ENCODE peak calls at places on chromosomes 13 and 19, in six cellular contexts. S is AG04450, N is activated B cell treated with CpG ODN at 0.5 μM for 24 hours, H is type B pancreatic cell, A is OCI-LY7, V is uterus. Q is an unnamed sample.

GRCh38 chr19:3576696-3577443 is 4.1 kb downstream of the HMG20B start:
- DNase-seq in S (no peak), A (no peak), H (no peak), N (no peak), V (peak; percentile 62), Q (peak; percentile 40)

GRCh38 chr13:106348032-106348431 is 187.4 kb downstream of the EFNB2 start:
- DNase-seq in N (no peak), S (no peak), H (no peak), V (no peak), A (no peak), Q (peak; percentile 33)

GRCh38 chr13:24865158-24865557 is 101.2 kb downstream of the RNF17 start:
- DNase-seq in V (no peak), A (peak; percentile 18), H (no peak), N (no peak), S (no peak), Q (no peak)

GRCh38 chr13:28574617-28575142 is 79.8 kb upstream of the FLT1 start:
- DNase-seq in N (no peak), H (no peak), V (no peak), S (peak; percentile 94), A (peak; percentile 13), Q (peak; percentile 77)

GRCh38 chr13:104831823-104832222 is 1703.6 kb downstream of the EFNB2 start:
- DNase-seq in H (no peak), N (no peak), S (no peak), V (no peak), A (no peak), Q (no peak)

GRCh38 chr19:30755581-30755980 is 383.4 kb downstream of the ZNF536 start:
- DNase-seq in V (no peak), H (no peak), S (no peak), A (no peak), N (no peak), Q (no peak)

GRCh38 chr13:39100996-39101751 is 62.9 kb downstream of the NHLRC3 start:
- DNase-seq in S (no peak), H (no peak), N (no peak), V (no peak), A (no peak), Q (no peak)

GRCh38 chr19:32558607-32559228 is 22.3 kb upstream of the PDCD5 start:
- DNase-seq in N (no peak), S (no peak), H (no peak), V (no peak), A (no peak), Q (no peak)

GRCh38 chr19:49591731-49592485 is 926 bp downstream of the PRR12 start:
- DNase-seq in S (no peak), N (peak; percentile 49), H (no peak), A (peak; percentile 63), V (peak; percentile 55), Q (no peak)

GRCh38 chr13:45615501-45616101 is at the start of gene ERICH6B:
- DNase-seq in N (no peak), V (peak; percentile 17), S (no peak), H (peak; percentile 80), A (no peak), Q (no peak)

GRCh38 chr13:49561064-49561410 is 24.3 kb downstream of the RCBTB1 start:
- DNase-seq in H (no peak), V (peak; percentile 25), A (no peak), S (no peak), N (no peak), Q (no peak)

GRCh38 chr19:33392341-33393285 is 19.1 kb downstream of the CEBPG start:
- DNase-seq in A (no peak), S (no peak), H (no peak), N (no peak), V (peak; percentile 25), Q (no peak)

DNA sequence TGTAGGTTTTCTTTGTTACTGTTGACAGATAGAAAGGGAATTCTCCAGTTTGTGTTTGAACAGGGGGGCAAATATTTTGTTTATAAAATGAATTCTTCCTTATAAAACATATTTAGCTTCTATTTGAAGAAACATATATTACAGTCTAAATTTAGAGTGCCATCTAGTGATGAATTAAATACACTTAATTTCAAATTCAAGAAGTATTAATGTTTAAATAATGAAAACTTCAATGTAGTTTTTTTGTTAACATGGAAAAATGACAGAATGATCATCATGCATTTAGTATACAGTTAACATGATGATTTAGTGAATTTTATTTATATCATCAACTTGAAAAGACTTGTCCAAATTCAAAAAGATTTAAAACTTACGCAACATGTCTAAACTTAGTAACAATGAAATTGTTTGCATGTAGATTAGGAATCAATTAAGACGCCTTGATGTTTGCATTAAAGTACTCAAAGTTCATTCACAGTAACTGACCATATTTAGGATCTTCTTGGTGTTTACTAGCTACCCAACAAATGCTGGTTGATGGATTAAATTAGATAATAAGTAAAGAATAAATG is 765.9 kb upstream of the SLITRK1 start:
- DNase-seq in A (no peak), N (no peak), S (no peak), V (no peak), H (no peak), Q (no peak)
- TF ChIP-seq CTCF in A (peak; percentile 71), N (no peak), S (peak; percentile 14), V (no peak), H (peak; percentile 54), Q (no peak)

DNA sequence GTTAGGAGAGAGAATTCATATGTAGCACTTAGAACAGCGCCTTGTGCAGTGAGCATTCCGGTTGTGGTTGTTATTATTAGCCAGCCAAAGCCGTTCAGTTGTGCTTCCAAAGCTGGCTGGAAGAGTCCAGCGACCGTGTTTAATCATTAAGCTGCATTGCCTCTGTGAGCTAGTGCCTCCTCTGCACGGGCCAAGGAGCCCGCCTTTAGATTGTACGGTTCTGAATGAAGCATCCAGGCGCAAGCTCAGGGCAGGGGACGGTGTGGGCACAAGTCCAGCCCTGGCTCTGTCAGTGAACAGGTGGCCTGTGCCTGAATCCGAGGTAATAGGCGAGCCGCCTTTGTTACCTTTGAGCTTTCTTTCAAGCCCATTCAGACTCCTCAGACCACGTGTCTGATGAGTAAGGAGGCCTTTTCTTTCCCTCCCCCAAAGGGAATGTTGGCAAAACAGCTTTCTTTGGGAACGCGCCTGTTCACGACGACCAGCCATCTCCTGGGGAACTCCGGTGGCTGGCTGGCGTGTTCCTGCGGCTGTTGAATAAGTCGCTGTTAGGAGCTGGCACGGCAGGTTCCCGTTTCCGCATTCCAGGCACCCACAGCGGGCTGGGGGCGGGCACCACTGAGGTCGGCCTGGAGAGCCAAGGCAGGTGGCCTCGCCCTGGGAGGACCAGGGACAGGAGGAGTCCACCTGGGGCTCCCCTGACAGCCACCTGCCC is 25.1 kb downstream of the SIPA1L3 start:
- DNase-seq in S (peak; percentile 38), H (peak; percentile 77), A (peak; percentile 60), V (peak; percentile 18), N (peak; percentile 52), Q (peak; percentile 67)
- TF ChIP-seq CTCF in S (peak; percentile 13), H (no peak), A (peak; percentile 31), V (no peak), N (no peak), Q (peak; percentile 38)

GRCh38 chr19:17718988-17719711 is at the start of gene MAP1S:
- DNase-seq in S (no peak), V (peak; percentile 59), H (peak; percentile 84), N (peak; percentile 74), A (peak; percentile 81), Q (no peak)

GRCh38 chr19:17719730-17720486 is 628 bp downstream of the MAP1S start:
- DNase-seq in H (no peak), N (no peak), S (no peak), A (no peak), V (no peak), Q (no peak)

GRCh38 chr19:17720487-17720839 is 1.2 kb downstream of the MAP1S start:
- DNase-seq in A (no peak), N (no peak), S (no peak), V (no peak), H (no peak), Q (no peak)

GRCh38 chr19:17718467-17718987 is 753 bp upstream of the MAP1S start:
- DNase-seq in H (no peak), S (no peak), N (no peak), V (no peak), A (no peak), Q (no peak)

GRCh38 chr19:17716309-17716929 is 2.9 kb upstream of the MAP1S start:
- DNase-seq in S (no peak), A (peak; percentile 36), V (no peak), H (no peak), N (no peak), Q (no peak)
- TF ChIP-seq CTCF in S (peak; percentile 29), A (peak; percentile 68), V (no peak), H (peak; percentile 44), N (no peak), Q (peak; percentile 29)

DNA sequence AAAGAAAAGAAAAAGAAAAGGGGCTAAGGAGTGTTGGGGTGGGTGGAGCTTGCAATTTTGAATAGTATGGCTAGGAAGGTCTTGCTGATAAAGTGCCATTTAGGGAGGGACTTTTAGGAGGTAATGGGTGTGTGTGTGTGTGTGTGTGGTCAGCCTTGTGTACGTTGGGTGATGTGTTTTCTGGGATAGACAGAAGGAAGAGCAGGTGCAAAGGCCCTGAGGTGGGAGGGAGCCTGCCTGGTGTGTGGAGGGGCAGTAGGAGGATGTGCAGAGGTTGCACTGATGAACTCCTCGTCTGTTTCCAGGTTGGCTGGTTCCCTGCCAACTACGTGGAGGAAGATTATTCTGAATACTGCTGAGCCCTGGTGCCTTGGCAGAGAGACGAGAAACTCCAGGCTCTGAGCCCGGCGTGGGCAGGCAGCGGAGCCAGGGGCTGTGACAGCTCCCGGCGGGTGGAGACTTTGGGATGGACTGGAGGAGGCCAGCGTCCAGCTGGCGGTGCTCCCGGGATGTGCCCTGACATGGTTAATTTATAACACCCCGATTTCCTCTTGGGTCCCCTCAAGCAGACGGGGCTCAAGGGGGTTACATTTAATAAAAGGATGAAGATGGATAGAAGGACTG is 30.5 kb upstream of the ADGRE1 start:
- DNase-seq in H (no peak), N (no peak), A (no peak), V (no peak), S (no peak), Q (no peak)
- TF ChIP-seq CTCF in H (no peak), N (no peak), A (no peak), V (no peak), S (no peak), Q (no peak)

DNA sequence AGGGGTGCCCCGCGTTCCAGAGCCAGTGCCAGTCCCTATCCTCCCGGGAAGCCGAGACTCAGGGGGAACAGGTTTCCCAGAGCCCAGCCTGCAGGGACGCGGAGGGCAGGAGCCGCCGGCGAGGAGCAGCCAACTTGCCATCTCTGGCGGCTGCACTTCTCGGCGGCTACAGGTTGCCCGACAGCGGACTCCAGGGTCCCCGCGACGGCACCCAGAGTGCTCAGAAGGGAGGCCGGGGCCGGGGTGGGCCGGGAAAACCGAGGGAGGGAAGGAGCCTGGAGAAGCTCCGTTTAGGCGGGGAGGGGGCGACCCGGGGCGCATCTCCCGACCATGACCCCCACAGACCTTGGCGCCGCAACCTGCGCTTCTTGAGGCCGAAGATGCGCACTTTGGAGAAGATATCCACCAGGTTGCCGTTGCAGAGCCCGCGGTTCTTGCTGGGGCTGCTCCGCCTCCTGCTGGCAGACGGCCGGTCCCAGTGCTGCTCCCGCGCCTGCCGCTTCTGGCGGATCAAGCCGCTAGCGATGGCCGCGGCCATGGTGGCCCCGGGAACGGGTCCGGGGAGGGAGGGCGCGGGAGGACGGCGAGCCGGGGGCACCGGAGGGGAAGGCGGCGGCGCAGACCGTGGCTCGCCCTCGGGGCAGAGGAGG is 463.8 kb downstream of the ITGBL1 start:
- DNase-seq in H (no peak), A (no peak), N (no peak), V (no peak), S (no peak), Q (no peak)
- TF ChIP-seq CTCF in H (peak; percentile 68), A (no peak), N (no peak), V (no peak), S (peak; percentile 8), Q (peak; percentile 37)